ENCODE peak calls at places on chromosomes 6 and 20, in six cellular contexts. T is uterus, F is BJ, Y is foreskin fibroblast, W is AG09309, E is AG04449. B is an unnamed sample.

GRCh38 chr20:58078741-58079522 is 149.5 kb downstream of the ANKRD60 start:
- DNase-seq in T (no peak), F (no peak), Y (peak; percentile 71), W (peak; percentile 39), E (no peak), B (peak; percentile 71)

GRCh38 chr6:111278738-111279137 is 191.4 kb downstream of the SLC16A10 start:
- DNase-seq in T (no peak), F (no peak), Y (no peak), W (no peak), E (no peak), B (no peak)

GRCh38 chr6:151063339-151063738 is 176.4 kb upstream of the AKAP12 start:
- DNase-seq in T (no peak), F (no peak), Y (peak; percentile 67), W (peak; percentile 43), E (peak; percentile 65), B (peak; percentile 85)

GRCh38 chr20:12835999-12836398 is 172.8 kb upstream of the SPTLC3 start:
- DNase-seq in T (no peak), F (no peak), Y (no peak), W (no peak), E (no peak), B (no peak)

GRCh38 chr6:137155830-137156229 is 17.6 kb downstream of the IL22RA2 start:
- DNase-seq in T (no peak), F (no peak), Y (peak; percentile 41), W (peak; percentile 18), E (no peak), B (no peak)

GRCh38 chr6:35258858-35259193 is 709 bp upstream of the ZNF76 start:
- DNase-seq in T (no peak), F (no peak), Y (peak; percentile 73), W (no peak), E (no peak), B (peak; percentile 58)

GRCh38 chr20:13755809-13756208 is 28.9 kb downstream of the ESF1 start:
- DNase-seq in T (no peak), F (no peak), Y (no peak), W (no peak), E (no peak), B (peak; percentile 27)

GRCh38 chr6:94478178-94479140 is 1059.1 kb upstream of the EPHA7 start:
- DNase-seq in T (no peak), F (no peak), Y (no peak), W (no peak), E (no peak), B (no peak)

GRCh38 chr6:52815167-52816092 is 11.8 kb upstream of the GSTA1 start:
- DNase-seq in T (no peak), F (no peak), Y (peak; percentile 61), W (no peak), E (no peak), B (peak; percentile 60)

GRCh38 chr20:45581702-45582101 is 2.6 kb upstream of the WFDC8 start:
- DNase-seq in T (no peak), F (no peak), Y (no peak), W (no peak), E (no peak), B (peak; percentile 36)

GRCh38 chr20:48986899-48987298 is 59.2 kb upstream of the CSE1L start:
- DNase-seq in T (no peak), F (no peak), Y (peak; percentile 27), W (no peak), E (no peak), B (no peak)

GRCh38 chr20:23048283-23049200 is 930 bp downstream of the THBD start:
- DNase-seq in T (peak; percentile 22), F (no peak), Y (peak; percentile 65), W (no peak), E (no peak), B (peak; percentile 51)

GRCh38 chr6:82363368-82364086 is at the start of gene TPBG:
- DNase-seq in T (peak; percentile 59), F (no peak), Y (peak; percentile 89), W (peak; percentile 60), E (no peak), B (peak; percentile 90)

GRCh38 chr20:60694763-60695162 is 557.3 kb upstream of the CDH4 start:
- DNase-seq in T (no peak), F (no peak), Y (peak; percentile 3), W (no peak), E (no peak), B (peak; percentile 13)

GRCh38 chr6:6649824-6650349 is 61.4 kb downstream of the LY86 start:
- DNase-seq in T (no peak), F (no peak), Y (no peak), W (no peak), E (no peak), B (no peak)

GRCh38 chr20:49165611-49166010 is 22.5 kb downstream of the STAU1 start:
- DNase-seq in T (no peak), F (no peak), Y (no peak), W (no peak), E (no peak), B (no peak)

GRCh38 chr20:53873249-53873642 is 197.1 kb downstream of the BCAS1 start:
- DNase-seq in T (no peak), F (no peak), Y (no peak), W (no peak), E (no peak), B (no peak)

GRCh38 chr6:88982720-88983119 is 19.3 kb upstream of the RNGTT start:
- DNase-seq in T (peak; percentile 57), F (peak; percentile 47), Y (peak; percentile 90), W (peak; percentile 72), E (peak; percentile 26), B (peak; percentile 93)

GRCh38 chr20:58675146-58675584 is 17.4 kb upstream of the NPEPL1 start:
- DNase-seq in T (no peak), F (no peak), Y (no peak), W (no peak), E (no peak), B (no peak)

GRCh38 chr20:36544134-36545018 is 3.1 kb downstream of the MYL9 start:
- DNase-seq in T (peak; percentile 58), F (peak; percentile 22), Y (peak; percentile 88), W (no peak), E (no peak), B (peak; percentile 80)

GRCh38 chr20:36542019-36542488 is 735 bp downstream of the MYL9 start:
- DNase-seq in T (peak; percentile 74), F (no peak), Y (peak; percentile 85), W (no peak), E (no peak), B (peak; percentile 51)

GRCh38 chr20:36543187-36544133 is 2.1 kb downstream of the MYL9 start:
- DNase-seq in T (peak; percentile 81), F (peak; percentile 26), Y (peak; percentile 92), W (no peak), E (no peak), B (peak; percentile 72)

GRCh38 chr20:36541227-36542018 is at the start of gene MYL9:
- DNase-seq in T (peak; percentile 94), F (peak; percentile 13), Y (peak; percentile 94), W (no peak), E (no peak), B (peak; percentile 57)

DNA sequence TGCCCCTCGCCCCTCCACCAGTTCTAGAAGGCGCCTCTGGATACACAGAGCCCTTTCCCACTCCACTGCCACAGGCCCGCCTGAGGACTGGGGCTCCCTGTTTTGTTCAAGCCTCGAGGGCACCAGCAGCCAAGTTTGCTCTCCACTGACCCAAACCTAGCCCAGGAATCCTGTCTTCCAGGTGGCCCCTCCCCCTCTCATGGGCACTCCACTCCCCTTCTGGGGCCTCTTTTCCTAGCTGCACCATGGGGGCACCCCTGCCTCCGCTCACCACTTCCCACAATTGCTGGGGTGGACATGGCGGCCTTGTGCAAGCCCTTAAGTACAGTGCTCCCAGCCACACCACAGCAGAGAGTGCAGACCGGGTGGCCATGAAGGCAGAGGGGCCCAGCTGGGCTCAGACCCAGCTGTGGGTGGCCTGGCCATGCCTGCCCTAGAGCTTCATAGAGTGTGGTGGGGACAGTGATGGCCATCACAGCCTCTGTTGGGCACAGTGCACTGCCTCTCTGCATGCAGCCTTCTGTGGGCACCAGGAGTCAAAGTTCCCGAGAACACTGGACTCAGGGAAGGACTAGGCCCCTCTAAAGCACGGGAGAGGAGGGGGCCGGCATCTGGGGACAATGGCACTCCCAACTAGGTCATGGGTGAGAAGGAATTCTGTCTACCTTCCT is 1.3 kb downstream of the MYL9 start:
- DNase-seq in T (no peak), F (no peak), Y (no peak), W (no peak), E (no peak), B (no peak)
- H3K4me3 ChIP-seq in T (peak overlapping the region; percentile 95), F (peak overlapping the region; percentile 99), Y (peak overlapping the region; percentile 95), W (peak overlapping the region; percentile 97), E (peak overlapping the region; percentile 90), B (peak overlapping the region; percentile 86)

DNA sequence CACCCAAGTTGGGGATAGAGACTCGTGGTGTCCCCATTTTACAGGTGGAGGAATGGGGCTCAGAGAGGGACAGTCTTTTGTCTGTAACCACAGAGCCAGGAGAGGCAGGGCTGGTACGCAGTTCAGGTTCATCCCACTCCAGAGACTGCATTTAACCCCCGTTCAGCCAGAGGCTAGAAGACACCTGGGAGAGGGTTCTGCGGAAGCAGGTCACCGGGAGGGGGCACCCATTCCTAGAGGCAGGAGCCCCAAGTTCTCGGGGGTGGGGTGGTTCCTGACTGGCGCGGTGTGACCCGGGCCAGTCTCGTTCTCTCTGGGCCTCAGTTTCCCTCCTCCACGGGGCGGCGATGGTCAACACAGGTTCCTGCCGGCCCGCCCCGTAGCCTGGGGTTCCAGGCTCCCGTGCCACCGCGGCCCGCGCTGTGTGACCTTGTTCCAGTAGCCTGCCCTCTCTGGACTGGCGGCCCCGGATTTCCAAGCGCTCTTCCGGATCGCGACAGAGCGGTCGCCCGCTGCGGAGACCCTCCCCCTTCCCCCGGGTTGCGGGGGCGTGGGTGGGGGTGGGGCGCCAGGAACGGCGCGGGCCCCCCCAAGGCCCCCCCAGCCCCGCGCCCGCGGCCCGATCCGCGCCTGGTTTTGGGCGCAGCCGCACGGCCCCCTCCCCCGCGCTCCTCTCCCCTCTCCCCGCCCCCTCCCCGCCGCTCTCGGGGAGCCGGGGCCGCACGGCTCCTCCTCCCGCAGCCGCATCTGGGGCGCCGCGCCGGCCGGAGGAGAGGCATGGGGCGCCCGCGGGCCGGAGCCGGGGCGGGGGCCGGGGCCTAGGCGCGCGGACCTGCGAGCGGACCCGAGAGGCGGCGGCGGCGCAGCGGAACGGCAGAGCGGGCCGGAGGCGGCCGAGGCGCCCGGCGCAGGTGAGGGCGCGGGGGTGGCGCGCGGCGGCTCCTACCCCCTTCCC is at the start of gene DLGAP4:
- DNase-seq in T (no peak), F (no peak), Y (no peak), W (no peak), E (no peak), B (no peak)
- TF ChIP-seq CTCF in T (no peak), F (no peak), Y (no peak), W (peak; percentile 6), E (no peak), B (no peak)

GRCh38 chr6:154731296-154732218 is 1.7 kb upstream of the SCAF8 start:
- DNase-seq in T (no peak), F (no peak), Y (no peak), W (no peak), E (no peak), B (no peak)
- H3K4me3 ChIP-seq in T (no peak overlapping the region), F (no peak overlapping the region), Y (peak overlapping the region; percentile 78), W (no peak overlapping the region), E (no peak overlapping the region), B (peak overlapping the region; percentile 71)

GRCh38 chr6:167472876-167473275 is 148.0 kb downstream of the TTLL2 start:
- DNase-seq in T (no peak), F (no peak), Y (no peak), W (no peak), E (no peak), B (no peak)

GRCh38 chr6:167470101-167470835 is 145.4 kb downstream of the TTLL2 start:
- DNase-seq in T (no peak), F (no peak), Y (no peak), W (no peak), E (no peak), B (no peak)

GRCh38 chr6:167469655-167470054 is 144.8 kb downstream of the TTLL2 start:
- DNase-seq in T (peak; percentile 65), F (no peak), Y (no peak), W (no peak), E (no peak), B (no peak)

GRCh38 chr6:167471548-167471930 is 146.7 kb downstream of the TTLL2 start:
- DNase-seq in T (no peak), F (no peak), Y (no peak), W (no peak), E (no peak), B (no peak)

GRCh38 chr6:167470836-167471547 is 146.1 kb downstream of the TTLL2 start:
- DNase-seq in T (no peak), F (no peak), Y (no peak), W (no peak), E (no peak), B (no peak)
- TF ChIP-seq CTCF in T (no peak), F (no peak), Y (no peak), W (no peak), E (no peak), B (no peak)